ENCODE peak calls at places on chromosomes 11 and 22, in nine cellular contexts. F is omental fat pad; S is COR-L47; B is EL; G is amygdala; X is astrocyte of the spinal cord; K is B cell; I is stimulated activated CD4-positive, alpha-beta T cell treated with anti-CD3 and anti-CD28 coated beads, Interleukin-4, amount 100 ng/mL, for 4 hours; Q is IMR-90. U is an unnamed sample.

GRCh38 chr11:69218946-69219720 is 63.4 kb downstream of the SMIM38 start:
- DNase-seq in Q (no peak), X (no peak), G (no peak), B (no peak), S (no peak), I (no peak), F (no peak), K (no peak), U (no peak)

GRCh38 chr22:44685384-44686056 is 16.5 kb upstream of the PRR5 start:
- DNase-seq in I (peak), Q (peak), B (peak), K (peak), G (no peak), F (no peak), S (no peak), X (no peak), U (peak)

GRCh38 chr11:66851698-66852465 is 5.0 kb upstream of the LRFN4 start:
- DNase-seq in S (no peak), I (no peak), F (no peak), B (no peak), G (no peak), Q (no peak), X (no peak), K (no peak), U (peak)

GRCh38 chr11:115580927-115581680 is 76.9 kb upstream of the CADM1 start:
- DNase-seq in K (no peak), G (no peak), I (no peak), S (peak), B (no peak), X (no peak), Q (no peak), F (no peak), U (no peak)

GRCh38 chr11:65952052-65952521 is 6.8 kb downstream of the TSGA10IP start:
- DNase-seq in G (no peak), I (no peak), F (no peak), B (no peak), S (no peak), Q (no peak), X (no peak), K (no peak), U (no peak)

GRCh38 chr22:49021097-49021925 is 806.4 kb downstream of the BRD1 start:
- DNase-seq in I (no peak), F (no peak), G (no peak), K (no peak), S (no peak), X (no peak), Q (no peak), B (no peak), U (no peak)

GRCh38 chr11:57457643-57458023 is 2.7 kb upstream of the RTN4RL2 start:
- DNase-seq in X (no peak), F (no peak), K (no peak), I (no peak), G (no peak), Q (no peak), B (no peak), S (no peak), U (no peak)

GRCh38 chr11:133052537-133052936 is 479.8 kb downstream of the OPCML start:
- DNase-seq in B (no peak), S (no peak), I (no peak), K (no peak), Q (no peak), X (no peak), F (no peak), G (no peak), U (no peak)

GRCh38 chr11:111327908-111328624 is 29.7 kb downstream of the POU2AF3 start:
- DNase-seq in K (no peak), X (no peak), F (no peak), I (no peak), B (no peak), S (no peak), G (no peak), Q (no peak), U (no peak)

GRCh38 chr11:92550411-92550810 is 325.8 kb downstream of the FAT3 start:
- DNase-seq in S (peak), I (no peak), K (no peak), B (no peak), F (no peak), X (no peak), Q (no peak), G (no peak), U (no peak)

GRCh38 chr11:112265659-112266409 is 5.2 kb upstream of the PLET1 start:
- DNase-seq in B (peak), Q (peak), K (no peak), F (no peak), G (no peak), I (no peak), S (no peak), X (no peak), U (no peak)

GRCh38 chr22:42300286-42301071 is 30.0 kb upstream of the TCF20 start:
- DNase-seq in X (no peak), K (peak), S (no peak), F (no peak), G (no peak), Q (no peak), B (no peak), I (no peak), U (no peak)

GRCh38 chr11:31793264-31793663 is 17.9 kb downstream of the PAX6 start:
- DNase-seq in B (no peak), F (no peak), S (no peak), Q (no peak), X (no peak), G (no peak), I (no peak), K (no peak), U (no peak)

GRCh38 chr11:64591257-64592233 is 525 bp downstream of the SLC22A12 start:
- DNase-seq in K (no peak), S (no peak), I (no peak), G (no peak), Q (no peak), X (no peak), B (no peak), F (no peak), U (no peak)

GRCh38 chr11:7648264-7648663 is 25.0 kb downstream of the CYB5R2 start:
- DNase-seq in K (no peak), G (no peak), S (no peak), X (no peak), F (no peak), Q (no peak), B (no peak), I (no peak), U (no peak)

GRCh38 chr22:32531228-32531627 is 56.6 kb downstream of the FBXO7 start:
- DNase-seq in I (no peak), K (no peak), G (no peak), X (no peak), Q (no peak), S (no peak), B (no peak), F (no peak), U (no peak)

GRCh38 chr11:83689062-83689461 is 402.9 kb upstream of the CCDC90B start:
- DNase-seq in B (no peak), G (no peak), I (no peak), Q (no peak), K (no peak), F (no peak), S (no peak), X (no peak), U (peak)

GRCh38 chr11:45901646-45902045 is 5.4 kb downstream of the FREY1 start:
- DNase-seq in X (no peak), K (no peak), I (no peak), Q (no peak), S (no peak), F (no peak), G (peak), B (no peak), U (no peak)

GRCh38 chr22:39954584-39955055 is 5.6 kb upstream of the TMA7B start:
- DNase-seq in Q (peak), K (no peak), I (no peak), B (peak), F (no peak), S (no peak), G (no peak), X (peak), U (peak)

GRCh38 chr11:26551186-26551801 is 20.8 kb downstream of the MUC15 start:
- DNase-seq in G (no peak), Q (peak), I (no peak), B (no peak), S (no peak), K (no peak), F (no peak), X (peak), U (peak)

GRCh38 chr11:61054927-61055562 is 47.2 kb upstream of the CD5 start:
- DNase-seq in I (no peak), B (no peak), S (no peak), K (no peak), G (no peak), F (no peak), X (no peak), Q (no peak), U (no peak)

GRCh38 chr11:6022954-6023353 is 7.6 kb downstream of the OR56A1 start:
- DNase-seq in B (peak), X (peak), K (peak), I (no peak), Q (peak), F (no peak), G (peak), S (peak), U (peak)